ENCODE peak calls at places on chromosomes 16 and 17, in nine cellular contexts. Z, R, S, L, U, M, T, E and F are unnamed samples.

GRCh38 chr16:88062341-88062861 is 111.2 kb downstream of the BANP start:
- DNase-seq in S (no peak), E (peak; percentile 90), L (no peak), R (no peak), M (peak; percentile 55), U (no peak), Z (no peak), T (peak; percentile 31), F (no peak)

GRCh38 chr17:60959011-60959410 is 281.4 kb downstream of the BCAS3 start:
- DNase-seq in S (no peak), E (peak; percentile 59), R (no peak), M (no peak), U (no peak), L (no peak), T (no peak), Z (no peak), F (no peak)

GRCh38 chr17:21019976-21020575 is 22.7 kb downstream of the USP22 start:
- DNase-seq in E (no peak), U (no peak), S (no peak), Z (no peak), M (no peak), L (peak; percentile 8), T (peak; percentile 37), R (no peak), F (peak; percentile 28)

GRCh38 chr16:50457979-50458461 is 89.2 kb upstream of the BRD7 start:
- DNase-seq in L (no peak), Z (no peak), U (no peak), T (no peak), M (no peak), S (no peak), R (no peak), E (no peak), F (no peak)

GRCh38 chr17:4064366-4064765 is 78.5 kb downstream of the ZZEF1 start:
- DNase-seq in Z (no peak), R (no peak), L (no peak), U (no peak), M (no peak), E (no peak), S (no peak), T (no peak), F (no peak)

GRCh38 chr16:86510465-86511261 is at the start of gene FOXF1:
- DNase-seq in U (no peak), T (peak; percentile 13), L (no peak), E (peak; percentile 75), M (no peak), S (no peak), Z (no peak), R (no peak), F (no peak)

GRCh38 chr16:68338326-68339119 is 27.7 kb downstream of the PRMT7 start:
- DNase-seq in Z (no peak), T (no peak), R (no peak), M (no peak), E (no peak), S (no peak), U (no peak), L (no peak), F (no peak)

GRCh38 chr16:75319513-75320401 is 68.3 kb upstream of the BCAR1 start:
- DNase-seq in L (no peak), R (no peak), E (peak; percentile 84), Z (no peak), S (no peak), T (no peak), U (no peak), M (no peak), F (peak; percentile 77)

GRCh38 chr16:56332464-56333079 is 92.8 kb downstream of the AMFR start:
- DNase-seq in E (peak; percentile 64), M (peak; percentile 45), R (no peak), L (no peak), Z (no peak), S (peak; percentile 39), T (peak; percentile 63), U (no peak), F (no peak)

GRCh38 chr17:14580494-14580893 is 279.6 kb downstream of the HS3ST3B1 start:
- DNase-seq in M (no peak), L (no peak), T (no peak), R (no peak), E (peak; percentile 50), Z (no peak), U (no peak), S (no peak), F (no peak)

GRCh38 chr17:65627892-65628622 is 66.6 kb upstream of the AXIN2 start:
- DNase-seq in R (peak; percentile 74), S (no peak), T (peak; percentile 55), E (peak; percentile 74), Z (no peak), L (no peak), M (no peak), U (no peak), F (no peak)

GRCh38 chr17:15263206-15263579 is 1.9 kb downstream of the PMP22 start:
- DNase-seq in R (no peak), M (peak; percentile 97), U (no peak), Z (no peak), S (peak; percentile 68), T (peak; percentile 61), E (peak; percentile 85), L (no peak), F (no peak)

GRCh38 chr17:45225051-45225700 is 3.5 kb downstream of the FMNL1 start:
- DNase-seq in U (peak; percentile 62), E (peak; percentile 28), M (no peak), Z (no peak), L (no peak), T (no peak), S (no peak), R (no peak), F (peak; percentile 79)

GRCh38 chr17:49455226-49455968 is 39.7 kb upstream of the NGFR start:
- DNase-seq in L (no peak), T (no peak), S (no peak), R (no peak), M (no peak), Z (no peak), U (no peak), E (no peak), F (no peak)

GRCh38 chr17:64020068-64020766 is at the start of gene ICAM2:
- DNase-seq in L (peak; percentile 76), Z (peak; percentile 88), R (no peak), T (peak; percentile 76), S (no peak), M (peak; percentile 68), U (peak; percentile 85), E (no peak), F (peak; percentile 98)

GRCh38 chr17:60893475-60893874 is 215.8 kb downstream of the BCAS3 start:
- DNase-seq in L (no peak), S (no peak), U (no peak), Z (no peak), E (no peak), R (no peak), M (no peak), T (no peak), F (no peak)

GRCh38 chr17:44967026-44967906 is 837 bp downstream of the C1QL1 start:
- DNase-seq in L (no peak), S (no peak), R (no peak), E (no peak), T (no peak), U (no peak), Z (no peak), M (no peak), F (no peak)

GRCh38 chr17:57285681-57286080 is 29.4 kb downstream of the MSI2 start:
- DNase-seq in U (no peak), S (no peak), L (no peak), R (no peak), T (no peak), M (no peak), Z (no peak), E (no peak), F (no peak)